ENCODE peak calls at places on chromosomes 2 and 18, in nine cellular contexts. One of them, this sample, is unnamed.

GRCh38 chr18:58567453-58568196 is 61.3 kb downstream of the ALPK2 start:
- DNase-seq in NCI-H69: no peak
- DNase-seq in skeletal muscle cell: peak
- DNase-seq in activated CD4-positive, CD25-positive, alpha-beta regulatory T cell: no peak
- DNase-seq in HTR-8/SVneo: no peak
- DNase-seq in activated CD4-positive, alpha-beta T cell treated with anti-CD3 and anti-CD28 coated beads, Interleukin-2, amount 50 U/mL, for 4 hours: no peak
- DNase-seq in psoas muscle: no peak
- DNase-seq in ovary: no peak
- DNase-seq in left ventricle myocardium superior: no peak
- DNase-seq in this sample: no peak

GRCh38 chr2:216306868-216307267 is 65.4 kb downstream of the MARCHF4 start:
- DNase-seq in NCI-H69: peak
- DNase-seq in skeletal muscle cell: no peak
- DNase-seq in activated CD4-positive, CD25-positive, alpha-beta regulatory T cell: no peak
- DNase-seq in HTR-8/SVneo: no peak
- DNase-seq in activated CD4-positive, alpha-beta T cell treated with anti-CD3 and anti-CD28 coated beads, Interleukin-2, amount 50 U/mL, for 4 hours: no peak
- DNase-seq in psoas muscle: no peak
- DNase-seq in ovary: no peak
- DNase-seq in left ventricle myocardium superior: no peak
- DNase-seq in this sample: no peak

GRCh38 chr2:202025816-202026215 is 7.8 kb upstream of the FZD7 start:
- DNase-seq in NCI-H69: no peak
- DNase-seq in skeletal muscle cell: no peak
- DNase-seq in activated CD4-positive, CD25-positive, alpha-beta regulatory T cell: no peak
- DNase-seq in HTR-8/SVneo: no peak
- DNase-seq in activated CD4-positive, alpha-beta T cell treated with anti-CD3 and anti-CD28 coated beads, Interleukin-2, amount 50 U/mL, for 4 hours: no peak
- DNase-seq in psoas muscle: no peak
- DNase-seq in ovary: no peak
- DNase-seq in left ventricle myocardium superior: no peak
- DNase-seq in this sample: no peak

GRCh38 chr18:12409466-12409865 is 1.7 kb downstream of the PRELID3A start:
- DNase-seq in NCI-H69: peak
- DNase-seq in skeletal muscle cell: no peak
- DNase-seq in activated CD4-positive, CD25-positive, alpha-beta regulatory T cell: no peak
- DNase-seq in HTR-8/SVneo: no peak
- DNase-seq in activated CD4-positive, alpha-beta T cell treated with anti-CD3 and anti-CD28 coated beads, Interleukin-2, amount 50 U/mL, for 4 hours: no peak
- DNase-seq in psoas muscle: no peak
- DNase-seq in ovary: no peak
- DNase-seq in left ventricle myocardium superior: no peak
- DNase-seq in this sample: no peak

GRCh38 chr2:20669609-20670314 is 2.8 kb downstream of the GDF7 start:
- DNase-seq in NCI-H69: no peak
- DNase-seq in skeletal muscle cell: no peak
- DNase-seq in activated CD4-positive, CD25-positive, alpha-beta regulatory T cell: no peak
- DNase-seq in HTR-8/SVneo: no peak
- DNase-seq in activated CD4-positive, alpha-beta T cell treated with anti-CD3 and anti-CD28 coated beads, Interleukin-2, amount 50 U/mL, for 4 hours: no peak
- DNase-seq in psoas muscle: no peak
- DNase-seq in ovary: no peak
- DNase-seq in left ventricle myocardium superior: no peak
- DNase-seq in this sample: no peak

GRCh38 chr18:35117951-35118411 is 76.8 kb downstream of the MAPRE2 start:
- DNase-seq in NCI-H69: no peak
- DNase-seq in skeletal muscle cell: peak
- DNase-seq in activated CD4-positive, CD25-positive, alpha-beta regulatory T cell: no peak
- DNase-seq in HTR-8/SVneo: no peak
- DNase-seq in activated CD4-positive, alpha-beta T cell treated with anti-CD3 and anti-CD28 coated beads, Interleukin-2, amount 50 U/mL, for 4 hours: no peak
- DNase-seq in psoas muscle: peak
- DNase-seq in ovary: no peak
- DNase-seq in left ventricle myocardium superior: peak
- DNase-seq in this sample: no peak

GRCh38 chr2:238202326-238203103 is 980 bp downstream of the ILKAP start:
- DNase-seq in NCI-H69: peak
- DNase-seq in skeletal muscle cell: no peak
- DNase-seq in activated CD4-positive, CD25-positive, alpha-beta regulatory T cell: no peak
- DNase-seq in HTR-8/SVneo: peak
- DNase-seq in activated CD4-positive, alpha-beta T cell treated with anti-CD3 and anti-CD28 coated beads, Interleukin-2, amount 50 U/mL, for 4 hours: no peak
- DNase-seq in psoas muscle: no peak
- DNase-seq in ovary: no peak
- DNase-seq in left ventricle myocardium superior: no peak
- DNase-seq in this sample: no peak

GRCh38 chr2:96143231-96143847 is 1.9 kb downstream of the DUSP2 start:
- DNase-seq in NCI-H69: no peak
- DNase-seq in skeletal muscle cell: no peak
- DNase-seq in activated CD4-positive, CD25-positive, alpha-beta regulatory T cell: no peak
- DNase-seq in HTR-8/SVneo: no peak
- DNase-seq in activated CD4-positive, alpha-beta T cell treated with anti-CD3 and anti-CD28 coated beads, Interleukin-2, amount 50 U/mL, for 4 hours: peak
- DNase-seq in psoas muscle: no peak
- DNase-seq in ovary: no peak
- DNase-seq in left ventricle myocardium superior: peak
- DNase-seq in this sample: no peak

GRCh38 chr2:213751446-213751845 is 467.2 kb downstream of the SPAG16 start:
- DNase-seq in NCI-H69: no peak
- DNase-seq in skeletal muscle cell: no peak
- DNase-seq in activated CD4-positive, CD25-positive, alpha-beta regulatory T cell: no peak
- DNase-seq in HTR-8/SVneo: no peak
- DNase-seq in activated CD4-positive, alpha-beta T cell treated with anti-CD3 and anti-CD28 coated beads, Interleukin-2, amount 50 U/mL, for 4 hours: no peak
- DNase-seq in psoas muscle: no peak
- DNase-seq in ovary: no peak
- DNase-seq in left ventricle myocardium superior: no peak
- DNase-seq in this sample: no peak

GRCh38 chr2:74513605-74514367 is 464 bp upstream of the TLX2 start:
- DNase-seq in NCI-H69: peak
- DNase-seq in skeletal muscle cell: no peak
- DNase-seq in activated CD4-positive, CD25-positive, alpha-beta regulatory T cell: no peak
- DNase-seq in HTR-8/SVneo: no peak
- DNase-seq in activated CD4-positive, alpha-beta T cell treated with anti-CD3 and anti-CD28 coated beads, Interleukin-2, amount 50 U/mL, for 4 hours: no peak
- DNase-seq in psoas muscle: no peak
- DNase-seq in ovary: no peak
- DNase-seq in left ventricle myocardium superior: no peak
- DNase-seq in this sample: no peak

GRCh38 chr2:46775722-46776121 is 139.9 kb downstream of the MCFD2 start:
- DNase-seq in NCI-H69: no peak
- DNase-seq in skeletal muscle cell: no peak
- DNase-seq in activated CD4-positive, CD25-positive, alpha-beta regulatory T cell: no peak
- DNase-seq in HTR-8/SVneo: no peak
- DNase-seq in activated CD4-positive, alpha-beta T cell treated with anti-CD3 and anti-CD28 coated beads, Interleukin-2, amount 50 U/mL, for 4 hours: no peak
- DNase-seq in psoas muscle: no peak
- DNase-seq in ovary: no peak
- DNase-seq in left ventricle myocardium superior: no peak
- DNase-seq in this sample: no peak

GRCh38 chr2:200860092-200860795 is 4.2 kb downstream of the CLK1 start:
- DNase-seq in NCI-H69: no peak
- DNase-seq in skeletal muscle cell: no peak
- DNase-seq in activated CD4-positive, CD25-positive, alpha-beta regulatory T cell: no peak
- DNase-seq in HTR-8/SVneo: no peak
- DNase-seq in activated CD4-positive, alpha-beta T cell treated with anti-CD3 and anti-CD28 coated beads, Interleukin-2, amount 50 U/mL, for 4 hours: no peak
- DNase-seq in psoas muscle: no peak
- DNase-seq in ovary: no peak
- DNase-seq in left ventricle myocardium superior: no peak
- DNase-seq in this sample: no peak

GRCh38 chr2:151999058-151999457 is 99.8 kb downstream of the CACNB4 start:
- DNase-seq in NCI-H69: peak
- DNase-seq in skeletal muscle cell: no peak
- DNase-seq in activated CD4-positive, CD25-positive, alpha-beta regulatory T cell: peak
- DNase-seq in HTR-8/SVneo: peak
- DNase-seq in activated CD4-positive, alpha-beta T cell treated with anti-CD3 and anti-CD28 coated beads, Interleukin-2, amount 50 U/mL, for 4 hours: peak
- DNase-seq in psoas muscle: peak
- DNase-seq in ovary: no peak
- DNase-seq in left ventricle myocardium superior: peak
- DNase-seq in this sample: peak

GRCh38 chr2:55604027-55604565 is 13.3 kb downstream of the PPP4R3B start:
- DNase-seq in NCI-H69: no peak
- DNase-seq in skeletal muscle cell: no peak
- DNase-seq in activated CD4-positive, CD25-positive, alpha-beta regulatory T cell: no peak
- DNase-seq in HTR-8/SVneo: no peak
- DNase-seq in activated CD4-positive, alpha-beta T cell treated with anti-CD3 and anti-CD28 coated beads, Interleukin-2, amount 50 U/mL, for 4 hours: no peak
- DNase-seq in psoas muscle: no peak
- DNase-seq in ovary: no peak
- DNase-seq in left ventricle myocardium superior: no peak
- DNase-seq in this sample: no peak

GRCh38 chr2:230134496-230135073 is 65.9 kb upstream of the SLC16A14 start:
- DNase-seq in NCI-H69: peak
- DNase-seq in skeletal muscle cell: no peak
- DNase-seq in activated CD4-positive, CD25-positive, alpha-beta regulatory T cell: no peak
- DNase-seq in HTR-8/SVneo: no peak
- DNase-seq in activated CD4-positive, alpha-beta T cell treated with anti-CD3 and anti-CD28 coated beads, Interleukin-2, amount 50 U/mL, for 4 hours: no peak
- DNase-seq in psoas muscle: no peak
- DNase-seq in ovary: no peak
- DNase-seq in left ventricle myocardium superior: no peak
- DNase-seq in this sample: no peak

GRCh38 chr2:52222128-52222527 is 1190.2 kb upstream of the NRXN1 start:
- DNase-seq in NCI-H69: peak
- DNase-seq in skeletal muscle cell: peak
- DNase-seq in activated CD4-positive, CD25-positive, alpha-beta regulatory T cell: no peak
- DNase-seq in HTR-8/SVneo: no peak
- DNase-seq in activated CD4-positive, alpha-beta T cell treated with anti-CD3 and anti-CD28 coated beads, Interleukin-2, amount 50 U/mL, for 4 hours: no peak
- DNase-seq in psoas muscle: no peak
- DNase-seq in ovary: no peak
- DNase-seq in left ventricle myocardium superior: no peak
- DNase-seq in this sample: no peak

GRCh38 chr2:28188436-28188835 is 204.2 kb upstream of the FOSL2 start:
- DNase-seq in NCI-H69: no peak
- DNase-seq in skeletal muscle cell: no peak
- DNase-seq in activated CD4-positive, CD25-positive, alpha-beta regulatory T cell: no peak
- DNase-seq in HTR-8/SVneo: no peak
- DNase-seq in activated CD4-positive, alpha-beta T cell treated with anti-CD3 and anti-CD28 coated beads, Interleukin-2, amount 50 U/mL, for 4 hours: no peak
- DNase-seq in psoas muscle: no peak
- DNase-seq in ovary: no peak
- DNase-seq in left ventricle myocardium superior: no peak
- DNase-seq in this sample: no peak

GRCh38 chr18:78868330-78869316 is 111.0 kb upstream of the SALL3 start:
- DNase-seq in NCI-H69: no peak
- DNase-seq in skeletal muscle cell: no peak
- DNase-seq in activated CD4-positive, CD25-positive, alpha-beta regulatory T cell: no peak
- DNase-seq in HTR-8/SVneo: no peak
- DNase-seq in activated CD4-positive, alpha-beta T cell treated with anti-CD3 and anti-CD28 coated beads, Interleukin-2, amount 50 U/mL, for 4 hours: no peak
- DNase-seq in psoas muscle: no peak
- DNase-seq in ovary: no peak
- DNase-seq in left ventricle myocardium superior: no peak
- DNase-seq in this sample: no peak

GRCh38 chr2:58709274-58709673 is 468.1 kb upstream of the FANCL start:
- DNase-seq in NCI-H69: peak
- DNase-seq in skeletal muscle cell: no peak
- DNase-seq in activated CD4-positive, CD25-positive, alpha-beta regulatory T cell: no peak
- DNase-seq in HTR-8/SVneo: no peak
- DNase-seq in activated CD4-positive, alpha-beta T cell treated with anti-CD3 and anti-CD28 coated beads, Interleukin-2, amount 50 U/mL, for 4 hours: no peak
- DNase-seq in psoas muscle: no peak
- DNase-seq in ovary: no peak
- DNase-seq in left ventricle myocardium superior: no peak
- DNase-seq in this sample: no peak

GRCh38 chr2:177728920-177729319 is 336.3 kb downstream of the AGPS start:
- DNase-seq in NCI-H69: peak
- DNase-seq in skeletal muscle cell: no peak
- DNase-seq in activated CD4-positive, CD25-positive, alpha-beta regulatory T cell: no peak
- DNase-seq in HTR-8/SVneo: no peak
- DNase-seq in activated CD4-positive, alpha-beta T cell treated with anti-CD3 and anti-CD28 coated beads, Interleukin-2, amount 50 U/mL, for 4 hours: no peak
- DNase-seq in psoas muscle: no peak
- DNase-seq in ovary: no peak
- DNase-seq in left ventricle myocardium superior: no peak
- DNase-seq in this sample: no peak

GRCh38 chr2:239889641-239890055 is 135.5 kb downstream of the NDUFA10 start:
- DNase-seq in NCI-H69: no peak
- DNase-seq in skeletal muscle cell: no peak
- DNase-seq in activated CD4-positive, CD25-positive, alpha-beta regulatory T cell: no peak
- DNase-seq in HTR-8/SVneo: no peak
- DNase-seq in activated CD4-positive, alpha-beta T cell treated with anti-CD3 and anti-CD28 coated beads, Interleukin-2, amount 50 U/mL, for 4 hours: no peak
- DNase-seq in psoas muscle: no peak
- DNase-seq in ovary: no peak
- DNase-seq in left ventricle myocardium superior: peak
- DNase-seq in this sample: peak

GRCh38 chr2:75516378-75517122 is 44.2 kb downstream of the EVA1A start:
- DNase-seq in NCI-H69: peak
- DNase-seq in skeletal muscle cell: no peak
- DNase-seq in activated CD4-positive, CD25-positive, alpha-beta regulatory T cell: no peak
- DNase-seq in HTR-8/SVneo: no peak
- DNase-seq in activated CD4-positive, alpha-beta T cell treated with anti-CD3 and anti-CD28 coated beads, Interleukin-2, amount 50 U/mL, for 4 hours: no peak
- DNase-seq in psoas muscle: no peak
- DNase-seq in ovary: no peak
- DNase-seq in left ventricle myocardium superior: no peak
- DNase-seq in this sample: no peak

GRCh38 chr18:79326413-79327198 is 69.1 kb upstream of the NFATC1 start:
- DNase-seq in NCI-H69: peak
- DNase-seq in skeletal muscle cell: peak
- DNase-seq in activated CD4-positive, CD25-positive, alpha-beta regulatory T cell: no peak
- DNase-seq in HTR-8/SVneo: no peak
- DNase-seq in activated CD4-positive, alpha-beta T cell treated with anti-CD3 and anti-CD28 coated beads, Interleukin-2, amount 50 U/mL, for 4 hours: no peak
- DNase-seq in psoas muscle: no peak
- DNase-seq in ovary: no peak
- DNase-seq in left ventricle myocardium superior: no peak
- DNase-seq in this sample: no peak

GRCh38 chr18:48514786-48515185 is 24.0 kb upstream of the CTIF start:
- DNase-seq in NCI-H69: peak
- DNase-seq in skeletal muscle cell: no peak
- DNase-seq in activated CD4-positive, CD25-positive, alpha-beta regulatory T cell: no peak
- DNase-seq in HTR-8/SVneo: no peak
- DNase-seq in activated CD4-positive, alpha-beta T cell treated with anti-CD3 and anti-CD28 coated beads, Interleukin-2, amount 50 U/mL, for 4 hours: no peak
- DNase-seq in psoas muscle: no peak
- DNase-seq in ovary: no peak
- DNase-seq in left ventricle myocardium superior: no peak
- DNase-seq in this sample: no peak

GRCh38 chr2:18585526-18585925 is 3.8 kb downstream of the NT5C1B start:
- DNase-seq in NCI-H69: no peak
- DNase-seq in skeletal muscle cell: no peak
- DNase-seq in activated CD4-positive, CD25-positive, alpha-beta regulatory T cell: no peak
- DNase-seq in HTR-8/SVneo: no peak
- DNase-seq in activated CD4-positive, alpha-beta T cell treated with anti-CD3 and anti-CD28 coated beads, Interleukin-2, amount 50 U/mL, for 4 hours: no peak
- DNase-seq in psoas muscle: no peak
- DNase-seq in ovary: no peak
- DNase-seq in left ventricle myocardium superior: no peak
- DNase-seq in this sample: no peak

GRCh38 chr2:218313356-218313755 is 21.1 kb upstream of the TMBIM1 start:
- DNase-seq in NCI-H69: no peak
- DNase-seq in skeletal muscle cell: no peak
- DNase-seq in activated CD4-positive, CD25-positive, alpha-beta regulatory T cell: no peak
- DNase-seq in HTR-8/SVneo: no peak
- DNase-seq in activated CD4-positive, alpha-beta T cell treated with anti-CD3 and anti-CD28 coated beads, Interleukin-2, amount 50 U/mL, for 4 hours: no peak
- DNase-seq in psoas muscle: no peak
- DNase-seq in ovary: no peak
- DNase-seq in left ventricle myocardium superior: no peak
- DNase-seq in this sample: no peak

GRCh38 chr2:126793885-126794613 is 104.6 kb upstream of the TEX51 start:
- DNase-seq in NCI-H69: no peak
- DNase-seq in skeletal muscle cell: no peak
- DNase-seq in activated CD4-positive, CD25-positive, alpha-beta regulatory T cell: no peak
- DNase-seq in HTR-8/SVneo: no peak
- DNase-seq in activated CD4-positive, alpha-beta T cell treated with anti-CD3 and anti-CD28 coated beads, Interleukin-2, amount 50 U/mL, for 4 hours: no peak
- DNase-seq in psoas muscle: no peak
- DNase-seq in ovary: no peak
- DNase-seq in left ventricle myocardium superior: no peak
- DNase-seq in this sample: peak

GRCh38 chr2:45843136-45843535 is 191.7 kb downstream of the PRKCE start:
- DNase-seq in NCI-H69: no peak
- DNase-seq in skeletal muscle cell: no peak
- DNase-seq in activated CD4-positive, CD25-positive, alpha-beta regulatory T cell: no peak
- DNase-seq in HTR-8/SVneo: no peak
- DNase-seq in activated CD4-positive, alpha-beta T cell treated with anti-CD3 and anti-CD28 coated beads, Interleukin-2, amount 50 U/mL, for 4 hours: no peak
- DNase-seq in psoas muscle: no peak
- DNase-seq in ovary: no peak
- DNase-seq in left ventricle myocardium superior: no peak
- DNase-seq in this sample: no peak

GRCh38 chr2:235041221-235041917 is 89.6 kb downstream of the SH3BP4 start:
- DNase-seq in NCI-H69: no peak
- DNase-seq in skeletal muscle cell: no peak
- DNase-seq in activated CD4-positive, CD25-positive, alpha-beta regulatory T cell: no peak
- DNase-seq in HTR-8/SVneo: no peak
- DNase-seq in activated CD4-positive, alpha-beta T cell treated with anti-CD3 and anti-CD28 coated beads, Interleukin-2, amount 50 U/mL, for 4 hours: no peak
- DNase-seq in psoas muscle: no peak
- DNase-seq in ovary: no peak
- DNase-seq in left ventricle myocardium superior: no peak
- DNase-seq in this sample: no peak

GRCh38 chr2:60925994-60926750 is 44.8 kb downstream of the REL start:
- DNase-seq in NCI-H69: peak
- DNase-seq in skeletal muscle cell: no peak
- DNase-seq in activated CD4-positive, CD25-positive, alpha-beta regulatory T cell: no peak
- DNase-seq in HTR-8/SVneo: no peak
- DNase-seq in activated CD4-positive, alpha-beta T cell treated with anti-CD3 and anti-CD28 coated beads, Interleukin-2, amount 50 U/mL, for 4 hours: no peak
- DNase-seq in psoas muscle: no peak
- DNase-seq in ovary: no peak
- DNase-seq in left ventricle myocardium superior: no peak
- DNase-seq in this sample: no peak

GRCh38 chr18:48872234-48873145 is 78.3 kb downstream of the SMAD7 start:
- DNase-seq in NCI-H69: peak
- DNase-seq in skeletal muscle cell: no peak
- DNase-seq in activated CD4-positive, CD25-positive, alpha-beta regulatory T cell: no peak
- DNase-seq in HTR-8/SVneo: no peak
- DNase-seq in activated CD4-positive, alpha-beta T cell treated with anti-CD3 and anti-CD28 coated beads, Interleukin-2, amount 50 U/mL, for 4 hours: no peak
- DNase-seq in psoas muscle: no peak
- DNase-seq in ovary: no peak
- DNase-seq in left ventricle myocardium superior: no peak
- DNase-seq in this sample: no peak

This sample was measured in stomach.